ENCODE peak calls at places on chromosomes 7 and 10, in nine cellular contexts. H, X, D, C, R, Q, B, W and N are unnamed samples.

GRCh38 chr10:6024334-6024682 is 37.9 kb downstream of the IL2RA start:
- DNase-seq in H (no peak), X (no peak), D (no peak), C (no peak), R (no peak), Q (no peak), B (no peak), W (no peak), N (peak; percentile 54)

GRCh38 chr10:124134251-124134650 is 40.9 kb upstream of the CHST15 start:
- DNase-seq in H (no peak), X (no peak), D (no peak), C (no peak), R (no peak), Q (no peak), B (no peak), W (no peak), N (no peak)

GRCh38 chr7:150668472-150668911 is 17.0 kb upstream of the GIMAP2 start:
- DNase-seq in H (no peak), X (no peak), D (peak; percentile 70), C (no peak), R (no peak), Q (no peak), B (no peak), W (no peak), N (no peak)

GRCh38 chr10:131849591-131850489 is 51.0 kb upstream of the PPP2R2D start:
- DNase-seq in H (no peak), X (no peak), D (no peak), C (no peak), R (no peak), Q (no peak), B (no peak), W (no peak), N (peak; percentile 64)

GRCh38 chr7:6709808-6710207 is 3.1 kb upstream of the ZNF12 start:
- DNase-seq in H (peak; percentile 37), X (no peak), D (no peak), C (peak; percentile 9), R (no peak), Q (no peak), B (no peak), W (no peak), N (no peak)

GRCh38 chr7:99369767-99370353 is 4.7 kb upstream of the ARPC1B start:
- DNase-seq in H (peak; percentile 61), X (no peak), D (no peak), C (no peak), R (no peak), Q (no peak), B (peak; percentile 60), W (peak; percentile 59), N (no peak)

GRCh38 chr10:21336476-21337170 is 188.9 kb downstream of the SKIDA1 start:
- DNase-seq in H (peak; percentile 54), X (peak; percentile 94), D (no peak), C (peak; percentile 73), R (no peak), Q (peak; percentile 94), B (no peak), W (peak; percentile 99), N (peak; percentile 86)

GRCh38 chr10:110437351-110437605 is 60.4 kb upstream of the DUSP5 start:
- DNase-seq in H (no peak), X (no peak), D (no peak), C (no peak), R (no peak), Q (no peak), B (no peak), W (no peak), N (no peak)

GRCh38 chr7:27187158-27187701 is 2.2 kb upstream of the HOXA11 start:
- DNase-seq in H (no peak), X (no peak), D (no peak), C (no peak), R (no peak), Q (no peak), B (no peak), W (no peak), N (no peak)

GRCh38 chr10:31921031-31921430 is 7.6 kb downstream of the ARHGAP12 start:
- DNase-seq in H (no peak), X (no peak), D (no peak), C (no peak), R (no peak), Q (no peak), B (no peak), W (no peak), N (no peak)

GRCh38 chr7:45105588-45106188 is 5.8 kb downstream of the TBRG4 start:
- DNase-seq in H (no peak), X (no peak), D (no peak), C (no peak), R (no peak), Q (no peak), B (no peak), W (no peak), N (no peak)

GRCh38 chr7:74289660-74290589 is 718 bp downstream of the CLIP2 start:
- DNase-seq in H (no peak), X (no peak), D (peak; percentile 65), C (no peak), R (no peak), Q (no peak), B (peak; percentile 51), W (peak; percentile 34), N (no peak)

GRCh38 chr10:83606275-83606674 is 533.0 kb upstream of the GHITM start:
- DNase-seq in H (no peak), X (no peak), D (no peak), C (no peak), R (no peak), Q (no peak), B (no peak), W (no peak), N (no peak)

GRCh38 chr10:93071674-93072224 is 1.9 kb upstream of the CYP26A1 start:
- DNase-seq in H (no peak), X (no peak), D (peak; percentile 45), C (no peak), R (no peak), Q (no peak), B (peak; percentile 85), W (no peak), N (no peak)

GRCh38 chr10:24440817-24441790 is 232.2 kb downstream of the KIAA1217 start:
- DNase-seq in H (no peak), X (no peak), D (no peak), C (no peak), R (no peak), Q (no peak), B (no peak), W (no peak), N (no peak)

GRCh38 chr10:14588084-14588937 is 186.4 kb downstream of the FAM107B start:
- DNase-seq in H (no peak), X (no peak), D (peak; percentile 64), C (no peak), R (no peak), Q (no peak), B (no peak), W (peak; percentile 88), N (no peak)

GRCh38 chr7:130856866-130857265 is 122.9 kb upstream of the KLF14 start:
- DNase-seq in H (no peak), X (no peak), D (no peak), C (no peak), R (no peak), Q (no peak), B (no peak), W (no peak), N (no peak)

GRCh38 chr7:45973725-45974532 is 52.9 kb upstream of the IGFBP3 start:
- DNase-seq in H (peak; percentile 48), X (no peak), D (no peak), C (no peak), R (no peak), Q (no peak), B (no peak), W (no peak), N (no peak)

GRCh38 chr10:78377362-78377761 is 343.7 kb downstream of the RPS24 start:
- DNase-seq in H (no peak), X (no peak), D (no peak), C (no peak), R (no peak), Q (no peak), B (no peak), W (peak; percentile 8), N (no peak)

GRCh38 chr7:15720849-15721471 is 34.5 kb upstream of the MEOX2 start:
- DNase-seq in H (peak; percentile 76), X (no peak), D (peak; percentile 10), C (peak; percentile 70), R (peak; percentile 56), Q (no peak), B (peak; percentile 27), W (peak; percentile 77), N (no peak)

GRCh38 chr7:151585744-151586424 is 66.2 kb upstream of the RHEB start:
- DNase-seq in H (no peak), X (no peak), D (no peak), C (no peak), R (no peak), Q (no peak), B (no peak), W (no peak), N (no peak)

GRCh38 chr7:98240961-98241673 is 10.9 kb downstream of the TECPR1 start:
- DNase-seq in H (peak; percentile 69), X (no peak), D (peak; percentile 80), C (no peak), R (no peak), Q (no peak), B (peak; percentile 73), W (peak; percentile 36), N (no peak)
- TF ChIP-seq CTCF in H (peak; percentile 33), X (peak; percentile 75), D (peak; percentile 65), C (peak; percentile 75), R (peak; percentile 62), Q (peak; percentile 75), B (peak; percentile 76), W (peak; percentile 78), N (peak; percentile 77)

DNA sequence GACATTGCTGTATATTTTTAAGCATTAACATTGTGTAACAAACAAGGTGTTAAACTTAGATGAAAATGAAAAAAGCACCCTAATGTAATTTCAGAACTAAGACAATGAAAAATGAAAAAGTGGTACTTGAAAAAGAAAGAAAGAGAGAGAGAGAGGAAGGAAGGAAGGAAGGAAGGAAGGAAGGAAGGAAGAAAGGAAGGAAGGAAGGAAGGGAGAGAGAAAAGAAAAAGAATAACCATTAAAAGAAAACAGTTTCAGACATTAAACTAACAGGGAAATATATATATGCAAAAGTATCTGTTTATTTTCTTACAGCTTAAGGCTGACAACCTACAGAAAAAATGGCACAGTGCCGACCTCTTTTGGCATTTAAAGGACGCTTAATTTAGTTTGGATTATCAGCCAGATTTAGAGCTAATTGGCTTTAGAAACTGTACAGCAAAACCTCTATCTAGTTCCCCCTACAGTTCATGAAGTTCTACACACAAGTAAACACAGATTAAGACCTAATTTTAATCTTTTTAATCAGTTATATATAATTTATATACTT is 13.8 kb downstream of the MTERF1 start:
- DNase-seq in H (no peak), X (no peak), D (no peak), C (no peak), R (no peak), Q (no peak), B (no peak), W (no peak), N (no peak)
- TF ChIP-seq CTCF in H (no peak), X (no peak), D (no peak), C (no peak), R (no peak), Q (no peak), B (no peak), W (no peak), N (no peak)

GRCh38 chr10:69007260-69007659 is 18.7 kb downstream of the KIFBP start:
- DNase-seq in H (no peak), X (no peak), D (no peak), C (no peak), R (no peak), Q (no peak), B (no peak), W (no peak), N (no peak)
- TF ChIP-seq CTCF in H (no peak), X (no peak), D (no peak), C (no peak), R (no peak), Q (peak; percentile 25), B (no peak), W (no peak), N (no peak)

GRCh38 chr10:130074639-130075038 is 36.0 kb downstream of the C10orf143 start:
- DNase-seq in H (no peak), X (no peak), D (no peak), C (no peak), R (no peak), Q (no peak), B (no peak), W (peak; percentile 6), N (no peak)
- TF ChIP-seq CTCF in H (no peak), X (no peak), D (no peak), C (no peak), R (no peak), Q (no peak), B (no peak), W (peak; percentile 25), N (no peak)